ENCODE peak calls at places on chromosomes 12 and 14, in eight cellular contexts. U, I, V, L, F, Q, B and J are unnamed samples. For H3K36me3, the result is how much of the 10 kb centered on the place peaks cover.

GRCh38 chr12:49987620-49988303 is 15.0 kb downstream of the AQP6 start:
- DNase-seq in U (no peak), I (no peak), V (no peak), L (no peak), F (no peak), Q (no peak), B (no peak), J (no peak)

GRCh38 chr12:26937863-26938659 is at the start of the genes FGFR1OP2 and INTS13:
- DNase-seq in U (peak), I (peak), V (peak), L (peak), F (peak), Q (peak), B (peak), J (peak)

GRCh38 chr14:98962118-98962517 is 309.9 kb downstream of the BCL11B start:
- DNase-seq in U (no peak), I (no peak), V (no peak), L (no peak), F (no peak), Q (no peak), B (no peak), J (no peak)

GRCh38 chr12:62396750-62397149 is 69.9 kb upstream of the MON2 start:
- DNase-seq in U (no peak), I (no peak), V (no peak), L (no peak), F (no peak), Q (no peak), B (no peak), J (no peak)

GRCh38 chr12:95224202-95225170 is 6.9 kb downstream of the VEZT start:
- DNase-seq in U (no peak), I (no peak), V (no peak), L (no peak), F (no peak), Q (no peak), B (peak), J (no peak)

GRCh38 chr12:114691810-114692557 is 8.0 kb upstream of the TBX3 start:
- DNase-seq in U (no peak), I (no peak), V (no peak), L (no peak), F (no peak), Q (no peak), B (no peak), J (no peak)

GRCh38 chr12:124512667-124513296 is 54.6 kb downstream of the NCOR2 start:
- DNase-seq in U (peak), I (peak), V (peak), L (peak), F (no peak), Q (no peak), B (peak), J (peak)

GRCh38 chr12:122862110-122862634 is 26.9 kb downstream of the HIP1R start:
- DNase-seq in U (peak), I (no peak), V (no peak), L (no peak), F (no peak), Q (no peak), B (no peak), J (no peak)

GRCh38 chr12:57517187-57517586 is 3.1 kb downstream of the DDIT3 start:
- DNase-seq in U (no peak), I (no peak), V (no peak), L (no peak), F (no peak), Q (no peak), B (peak), J (no peak)

GRCh38 chr14:90624228-90624627 is 192.0 kb downstream of the TTC7B start:
- DNase-seq in U (no peak), I (peak), V (no peak), L (peak), F (no peak), Q (no peak), B (peak), J (no peak)

GRCh38 chr14:78997811-78998210 is 827.6 kb downstream of the NRXN3 start:
- DNase-seq in U (no peak), I (no peak), V (no peak), L (no peak), F (no peak), Q (no peak), B (peak), J (no peak)

GRCh38 chr12:89082354-89082753 is 269.9 kb downstream of the DUSP6 start:
- DNase-seq in U (no peak), I (no peak), V (no peak), L (no peak), F (no peak), Q (no peak), B (peak), J (no peak)

GRCh38 chr12:104680506-104680905 is 223.8 kb downstream of the CHST11 start:
- DNase-seq in U (no peak), I (no peak), V (no peak), L (no peak), F (no peak), Q (no peak), B (no peak), J (no peak)

GRCh38 chr12:84913151-84913550 is 552 bp upstream of the SLC6A15 start:
- DNase-seq in U (no peak), I (no peak), V (no peak), L (no peak), F (no peak), Q (no peak), B (peak), J (peak)

GRCh38 chr12:96213869-96214268 is 19.7 kb downstream of the ELK3 start:
- DNase-seq in U (no peak), I (no peak), V (no peak), L (no peak), F (no peak), Q (no peak), B (no peak), J (no peak)

GRCh38 chr14:67602995-67603545 is 3.0 kb upstream of the PIGH start:
- DNase-seq in U (no peak), I (no peak), V (no peak), L (no peak), F (no peak), Q (no peak), B (no peak), J (no peak)

GRCh38 chr12:18522806-18523205 is 215.0 kb downstream of the PLCZ1 start:
- DNase-seq in U (no peak), I (no peak), V (no peak), L (no peak), F (no peak), Q (no peak), B (no peak), J (no peak)

GRCh38 chr12:94644622-94645021 is 5.7 kb downstream of the TMCC3 start:
- DNase-seq in U (no peak), I (no peak), V (no peak), L (no peak), F (no peak), Q (no peak), B (peak), J (no peak)

GRCh38 chr12:117152793-117153775 is 37.2 kb downstream of the FBXO21 start:
- DNase-seq in U (no peak), I (peak), V (no peak), L (no peak), F (peak), Q (no peak), B (no peak), J (no peak)
- H3K36me3 ChIP-seq in U (under half), I (half or more), V (under half), L (half or more), F (half or more), Q (half or more), B (under half), J (under half)

DNA sequence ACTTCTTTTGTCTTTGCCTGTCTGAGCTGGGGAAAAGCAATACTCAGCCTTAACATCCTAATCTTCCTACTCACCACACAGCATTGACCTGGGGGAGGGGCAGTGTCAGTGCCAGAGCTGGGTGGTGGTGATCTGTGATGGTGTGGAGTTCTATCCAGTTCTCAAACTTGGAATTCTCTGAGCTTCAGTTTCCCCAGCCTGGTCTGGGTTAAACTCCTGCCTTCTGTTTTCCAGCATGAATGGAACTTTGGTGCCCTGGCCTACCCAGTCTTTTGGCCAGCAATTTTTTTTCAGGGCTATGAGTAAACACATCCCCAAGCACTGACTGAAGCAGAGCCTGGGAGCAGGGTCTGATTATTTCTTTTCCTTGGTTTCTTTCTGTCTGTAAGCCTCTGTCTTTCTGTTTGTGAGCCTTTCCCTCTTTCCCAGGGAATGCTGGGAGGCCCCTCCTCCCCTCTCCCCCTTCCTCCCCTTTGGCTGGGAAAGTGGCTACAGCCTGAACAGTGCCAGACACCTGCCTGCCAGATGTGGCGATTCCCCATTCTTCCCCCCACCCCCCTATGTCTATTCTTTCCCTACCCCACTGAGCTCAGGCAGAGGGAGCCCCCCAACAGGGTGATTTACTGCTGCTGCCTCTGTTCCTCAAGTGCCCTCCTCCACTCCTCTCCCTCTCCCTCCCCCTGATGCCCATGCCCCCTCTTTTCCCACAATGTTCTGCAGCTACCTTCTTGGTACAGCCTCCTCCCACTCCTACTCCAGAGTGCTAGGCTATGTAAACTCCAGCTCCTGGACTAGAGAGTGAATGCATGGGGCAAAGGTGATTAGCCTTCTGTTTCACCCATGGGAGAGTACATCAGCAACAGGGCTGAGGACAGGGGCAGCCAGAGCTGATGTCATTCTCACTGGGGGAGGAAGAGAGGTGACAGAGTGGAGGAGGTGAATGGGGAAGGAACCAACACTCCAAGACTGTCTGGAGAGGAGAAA is 11.1 kb downstream of the GPR84 start:
- DNase-seq in U (no peak), I (no peak), V (no peak), L (no peak), F (no peak), Q (no peak), B (peak), J (no peak)
- H3K4me3 ChIP-seq in U (no peak), I (peak), V (no peak), L (no peak), F (no peak), Q (no peak), B (no peak), J (no peak)

GRCh38 chr12:111818340-111818739 is 23.7 kb upstream of the MAPKAPK5 start:
- DNase-seq in U (no peak), I (no peak), V (no peak), L (no peak), F (no peak), Q (no peak), B (no peak), J (no peak)

GRCh38 chr12:111807232-111807631 is 34.8 kb upstream of the MAPKAPK5 start:
- DNase-seq in U (no peak), I (no peak), V (no peak), L (no peak), F (no peak), Q (no peak), B (no peak), J (no peak)

GRCh38 chr12:111816065-111816615 is 25.9 kb upstream of the MAPKAPK5 start:
- DNase-seq in U (no peak), I (no peak), V (no peak), L (no peak), F (no peak), Q (no peak), B (no peak), J (no peak)

GRCh38 chr12:111812881-111813741 is 28.9 kb upstream of the MAPKAPK5 start:
- DNase-seq in U (peak), I (peak), V (peak), L (peak), F (peak), Q (peak), B (peak), J (peak)
- H3K27ac ChIP-seq in U (no peak), I (no peak), V (no peak), L (peak), F (no peak), Q (no peak), B (no peak), J (no peak)

DNA sequence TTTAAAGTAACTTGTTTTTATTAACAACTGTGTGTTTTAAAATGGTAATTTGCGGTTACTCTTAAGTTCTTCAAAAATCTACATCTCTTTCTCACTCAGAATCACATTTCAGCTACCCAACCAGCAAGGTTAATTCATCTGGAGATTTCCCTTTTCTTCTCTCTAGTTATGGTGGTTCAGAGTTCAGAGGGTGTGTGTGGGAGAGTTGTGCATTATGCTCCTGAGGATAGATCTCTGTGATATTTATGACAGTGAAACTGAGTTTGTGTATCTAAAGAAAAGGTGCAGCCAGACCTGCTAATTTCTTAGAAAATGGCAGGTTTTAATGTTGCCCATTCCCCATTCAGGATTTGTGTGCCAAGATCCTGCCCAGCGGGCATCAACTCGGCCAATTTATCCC is 73.8 kb downstream of the TTLL5 start:
- DNase-seq in U (no peak), I (no peak), V (no peak), L (no peak), F (no peak), Q (no peak), B (no peak), J (no peak)
- H3K36me3 ChIP-seq in U (under half), I (under half), V (under half), L (under half), F (under half), Q (under half), B (under half), J (under half)

GRCh38 chr14:22883191-22883976 is at the start of gene REM2:
- DNase-seq in U (no peak), I (no peak), V (no peak), L (no peak), F (no peak), Q (no peak), B (no peak), J (no peak)
- H3K4me3 ChIP-seq in U (no peak), I (no peak), V (no peak), L (no peak), F (no peak), Q (no peak), B (no peak), J (peak)